ENCODE peak calls at places on chromosome 17, in ten cellular contexts. Z is endodermal cell, L is PC-3, Y is prostate gland, O is A549, H is astrocyte, V is pancreas, Q is fibroblast of lung, S is left ventricle myocardium inferior, K is right lobe of liver. B is an unnamed sample.

GRCh38 chr17:40735016-40735415 is 20.1 kb downstream of the KRT25 start:
- DNase-seq in Z (no peak), K (no peak), S (no peak), L (no peak), H (no peak), Q (no peak), Y (no peak), V (no peak), O (no peak), B (no peak)

GRCh38 chr17:79942591-79943353 is 92.9 kb downstream of the TBC1D16 start:
- DNase-seq in V (peak), Z (peak), K (peak), Y (no peak), O (no peak), H (peak), S (peak), Q (peak), L (no peak), B (no peak)

GRCh38 chr17:64188088-64188487 is 58.1 kb upstream of the ERN1 start:
- DNase-seq in V (no peak), O (no peak), Z (no peak), S (no peak), K (no peak), L (no peak), H (no peak), Y (no peak), Q (no peak), B (no peak)

GRCh38 chr17:12116143-12116542 is 95.5 kb downstream of the MAP2K4 start:
- DNase-seq in Y (no peak), V (no peak), Q (no peak), L (no peak), H (no peak), Z (no peak), O (no peak), K (no peak), S (no peak), B (no peak)

GRCh38 chr17:56514899-56515298 is 78.6 kb upstream of the NOG start:
- DNase-seq in Y (no peak), K (no peak), H (no peak), O (no peak), L (no peak), S (no peak), Q (no peak), V (no peak), Z (no peak), B (no peak)

GRCh38 chr17:78665952-78666920 is 89.0 kb upstream of the DNAH17 start:
- DNase-seq in O (no peak), S (peak), V (no peak), Q (no peak), L (peak), H (no peak), Z (no peak), Y (no peak), K (peak), B (no peak)

GRCh38 chr17:8192070-8192815 is 2.3 kb upstream of the BORCS6 start:
- DNase-seq in S (peak), Z (peak), V (peak), O (peak), Q (peak), L (peak), K (peak), Y (peak), H (peak), B (peak)

GRCh38 chr17:41308918-41309359 is at the start of gene KRTAP16-1:
- DNase-seq in O (no peak), L (no peak), Y (no peak), V (no peak), Q (no peak), H (no peak), Z (no peak), K (no peak), S (no peak), B (no peak)

GRCh38 chr17:35612924-35613521 is 25.9 kb downstream of the AP2B1 start:
- DNase-seq in V (peak), Y (peak), L (peak), K (peak), Z (peak), S (no peak), H (peak), Q (peak), O (no peak), B (no peak)

GRCh38 chr17:37475713-37476420 is 13.8 kb upstream of the DUSP14 start:
- DNase-seq in Z (no peak), V (no peak), O (no peak), S (no peak), Q (no peak), L (no peak), Y (no peak), H (no peak), K (no peak), B (no peak)

GRCh38 chr17:41504126-41504977 is 1.1 kb downstream of the KRT13 start:
- DNase-seq in L (no peak), Z (no peak), O (no peak), Y (no peak), Q (no peak), H (no peak), K (no peak), S (no peak), V (no peak), B (no peak)

GRCh38 chr17:19744922-19745757 is 3.0 kb downstream of the ALDH3A1 start:
- DNase-seq in H (peak), V (peak), K (peak), L (peak), S (peak), Y (peak), Q (peak), O (peak), Z (peak), B (no peak)

GRCh38 chr17:82710499-82711232 is 5.8 kb upstream of the FN3KRP start:
- DNase-seq in H (no peak), K (no peak), L (no peak), Y (no peak), O (no peak), Q (no peak), Z (no peak), S (no peak), V (no peak), B (no peak)

DNA sequence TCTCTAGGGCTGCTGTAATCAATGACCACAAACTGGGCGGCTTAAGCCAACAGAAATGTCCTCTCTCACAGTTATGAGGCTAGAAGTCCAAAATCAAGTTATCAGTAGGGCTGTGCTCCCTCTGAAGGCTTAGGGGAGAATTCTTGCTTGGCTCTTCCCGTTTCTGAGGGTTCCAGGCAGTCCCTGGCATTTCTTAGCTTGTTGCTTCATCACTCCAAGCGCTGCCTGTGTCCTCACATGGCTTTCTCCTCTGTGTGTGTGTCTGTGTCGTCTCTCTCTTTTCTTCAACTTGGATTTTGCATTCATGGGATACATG is 13.7 kb upstream of the CDC42EP4 start:
- DNase-seq in S (no peak), K (no peak), Q (no peak), Y (no peak), V (no peak), L (no peak), Z (no peak), O (no peak), H (no peak), B (no peak)
- H3K27ac ChIP-seq in S (peak), K (no peak), Q (no peak), Y (no peak), V (no peak), L (no peak), Z (no peak), O (no peak), H (no peak), B (peak)

GRCh38 chr17:72422505-72423285 is 301.9 kb downstream of the SOX9 start:
- DNase-seq in Y (no peak), Q (peak), O (peak), H (peak), V (peak), Z (peak), K (peak), S (peak), L (peak), B (peak)
- H3K4me3 ChIP-seq in Y (no peak), Q (no peak), O (peak), H (peak), V (no peak), Z (no peak), K (no peak), S (no peak), L (peak), B (no peak)

GRCh38 chr17:48629411-48629759 is 3.2 kb upstream of the HOXB9 start:
- DNase-seq in Q (no peak), Y (no peak), S (no peak), K (no peak), H (no peak), Z (peak), L (no peak), O (no peak), V (no peak), B (no peak)
- H3K27ac ChIP-seq in Q (no peak), Y (no peak), S (no peak), K (no peak), H (no peak), Z (no peak), L (no peak), O (no peak), V (no peak), B (no peak)

DNA sequence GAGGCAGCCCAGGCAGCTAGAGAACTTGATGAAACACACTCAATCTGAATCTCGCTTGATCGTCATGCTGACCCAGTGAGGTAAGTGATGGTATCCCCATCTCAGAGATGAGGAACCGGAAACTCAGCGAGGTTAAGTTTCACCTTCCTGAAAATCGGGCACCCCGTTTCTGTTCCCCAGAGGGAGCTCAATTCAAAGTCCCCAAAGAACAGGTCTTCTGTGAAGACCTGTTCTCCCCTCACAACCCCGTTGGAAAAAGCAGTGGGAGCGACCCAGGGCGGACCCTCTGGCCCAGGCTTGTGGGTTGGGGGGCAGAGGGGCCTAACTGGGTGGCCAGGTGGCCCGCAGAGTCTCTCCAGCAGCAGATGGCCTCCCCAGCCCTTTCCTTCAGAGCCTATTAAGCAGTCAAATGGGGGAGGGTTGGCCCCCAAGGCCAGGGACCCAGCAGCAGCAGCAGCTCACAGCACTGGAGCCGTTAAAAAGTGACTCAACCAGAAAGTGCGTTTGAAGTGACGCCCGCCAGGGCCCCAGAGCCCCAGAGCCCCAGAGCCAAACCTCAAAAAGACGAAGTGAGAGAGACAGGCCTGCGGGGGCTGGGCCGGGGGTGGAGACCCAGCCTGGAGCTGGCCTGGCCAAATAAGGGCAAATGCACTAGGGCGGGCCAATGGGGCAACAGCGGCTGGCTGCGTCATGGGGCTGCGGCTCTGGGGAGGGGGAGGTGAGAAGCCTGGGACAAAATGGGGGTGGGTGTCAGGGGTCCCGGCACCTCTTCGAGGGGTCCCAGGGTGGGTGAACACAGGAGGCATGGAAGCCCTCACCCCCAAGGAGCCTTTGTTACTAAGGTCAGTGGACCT is 9.2 kb upstream of the TSPOAP1 start:
- DNase-seq in H (peak), V (no peak), K (peak), Z (peak), O (no peak), Q (peak), Y (peak), S (peak), L (no peak), B (peak)
- H3K4me3 ChIP-seq in H (no peak), V (no peak), K (no peak), Z (no peak), O (no peak), Q (no peak), Y (no peak), S (peak), L (no peak), B (no peak)